ENCODE peak calls at places on chromosomes 7 and 10, in four cellular contexts. W is astrocyte, P is cardiac fibroblast, J is lung. U is an unnamed sample.
A peak's percentile ranks its signal among the peaks of the same experiment; 100 is the strongest.

GRCh38 chr7:37448637-37449331 is at the start of gene ELMO1:
- DNase-seq in J (peak; percentile 76), W (peak; percentile 10), P (peak; percentile 47), U (peak; percentile 78)

GRCh38 chr7:33719059-33719581 is 186.2 kb upstream of the BMPER start:
- DNase-seq in P (peak; percentile 17), J (no peak), W (no peak), U (no peak)

GRCh38 chr10:51073461-51074237 is 638 bp upstream of the PRKG1 start:
- DNase-seq in W (peak; percentile 5), J (peak; percentile 34), P (peak; percentile 26), U (peak; percentile 26)

GRCh38 chr7:137949416-137950262 is 52.2 kb downstream of the CREB3L2 start:
- DNase-seq in P (no peak), J (no peak), W (no peak), U (no peak)

GRCh38 chr10:67808706-67809105 is 29.3 kb downstream of the DNAJC12 start:
- DNase-seq in W (no peak), P (no peak), J (no peak), U (no peak)

GRCh38 chr7:8433477-8434289 is at the start of gene NXPH1:
- DNase-seq in P (no peak), W (no peak), J (no peak), U (peak; percentile 72)

GRCh38 chr10:109735776-109736175 is 187.5 kb downstream of the XPNPEP1 start:
- DNase-seq in J (no peak), W (no peak), P (no peak), U (no peak)

GRCh38 chr7:90768301-90768700 is 172.2 kb downstream of the CDK14 start:
- DNase-seq in J (no peak), W (no peak), P (no peak), U (no peak)

GRCh38 chr7:127189885-127190284 is 62.9 kb downstream of the GRM8 start:
- DNase-seq in J (no peak), P (no peak), W (no peak), U (peak; percentile 21)

GRCh38 chr7:82317257-82317721 is 126.3 kb downstream of the CACNA2D1 start:
- DNase-seq in P (no peak), J (no peak), W (no peak), U (no peak)

GRCh38 chr10:43712821-43713584 is 64.3 kb upstream of the ZNF32 start:
- DNase-seq in P (no peak), J (no peak), W (no peak), U (no peak)

GRCh38 chr7:104903044-104903443 is 111.0 kb upstream of the KMT2E start:
- DNase-seq in J (no peak), P (peak; percentile 36), W (no peak), U (no peak)

GRCh38 chr10:78382047-78382446 is 348.4 kb downstream of the RPS24 start:
- DNase-seq in J (no peak), P (no peak), W (no peak), U (no peak)

GRCh38 chr10:78378192-78378591 is 344.5 kb downstream of the RPS24 start:
- DNase-seq in J (no peak), P (no peak), W (no peak), U (no peak)

GRCh38 chr10:78382776-78383175 is 349.1 kb downstream of the RPS24 start:
- DNase-seq in W (no peak), P (no peak), J (no peak), U (no peak)

GRCh38 chr10:78383378-78383777 is 349.7 kb downstream of the RPS24 start:
- DNase-seq in W (no peak), P (no peak), J (no peak), U (no peak)

GRCh38 chr10:78381072-78381471 is 347.4 kb downstream of the RPS24 start:
- DNase-seq in P (peak; percentile 1), J (no peak), W (no peak), U (peak; percentile 52)
- TF ChIP-seq CTCF in P (peak; percentile 44), J (no peak), W (peak; percentile 13), U (peak; percentile 71)

GRCh38 chr7:29127527-29127926 is 18.8 kb downstream of the CPVL start:
- DNase-seq in W (no peak), P (no peak), J (no peak), U (no peak)

GRCh38 chr7:29126804-29127203 is 19.5 kb downstream of the CPVL start:
- DNase-seq in W (no peak), J (no peak), P (no peak), U (no peak)

GRCh38 chr7:29132980-29133379 is 13.4 kb downstream of the CPVL start:
- DNase-seq in P (no peak), J (no peak), W (no peak), U (no peak)

GRCh38 chr7:29135851-29136250 is 10.5 kb downstream of the CPVL start:
- DNase-seq in P (no peak), J (no peak), W (no peak), U (no peak)

DNA sequence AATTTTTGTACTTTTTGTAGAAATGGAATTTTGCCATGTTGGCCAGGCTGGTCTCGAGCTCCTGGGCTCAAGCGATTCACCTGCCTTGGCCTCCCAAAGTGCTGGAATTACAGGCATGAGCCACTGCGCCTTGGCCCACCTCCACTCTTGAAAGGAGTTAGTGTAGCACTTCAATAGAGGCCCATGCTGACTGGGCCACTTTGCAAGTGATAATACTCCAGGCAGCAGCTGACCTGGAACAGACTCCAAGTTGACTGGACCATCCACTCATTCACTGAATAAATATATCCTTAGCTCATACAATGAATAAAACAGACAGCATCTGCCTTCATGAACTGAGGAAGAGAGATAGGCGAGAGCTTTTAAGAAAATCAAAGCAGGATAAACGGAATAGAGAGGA is 14.7 kb downstream of the CPVL start:
- DNase-seq in P (no peak), W (no peak), J (no peak), U (no peak)
- TF ChIP-seq CTCF in P (no peak), W (no peak), J (no peak), U (no peak)

DNA sequence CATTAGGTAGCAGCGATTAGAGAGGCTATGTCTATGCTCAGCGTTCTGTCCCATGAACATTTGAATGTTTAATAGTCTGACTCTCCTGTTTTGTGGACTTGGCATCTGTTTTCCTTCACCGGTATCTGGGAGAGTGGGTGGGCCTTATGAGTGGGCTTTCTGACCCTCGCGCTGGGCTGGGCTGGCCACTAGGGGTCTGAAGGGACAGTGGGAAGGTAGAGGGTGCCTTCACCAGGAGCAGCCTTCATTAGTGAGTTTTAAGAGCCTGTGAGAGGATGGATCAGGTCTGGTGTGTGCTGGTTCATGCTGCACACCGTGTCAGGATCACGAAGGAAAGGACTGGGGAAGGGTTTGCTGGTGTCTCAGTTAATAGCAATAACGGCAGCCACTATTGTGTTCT is 33.4 kb downstream of the DCLRE1A start:
- DNase-seq in W (no peak), J (no peak), P (no peak), U (peak; percentile 49)
- TF ChIP-seq CTCF in W (no peak), J (no peak), P (no peak), U (peak; percentile 22)

GRCh38 chr7:55458351-55458750 is 93.2 kb downstream of the LANCL2 start:
- DNase-seq in J (no peak), W (no peak), P (no peak), U (no peak)
- TF ChIP-seq CTCF in J (no peak), W (no peak), P (no peak), U (no peak)

DNA sequence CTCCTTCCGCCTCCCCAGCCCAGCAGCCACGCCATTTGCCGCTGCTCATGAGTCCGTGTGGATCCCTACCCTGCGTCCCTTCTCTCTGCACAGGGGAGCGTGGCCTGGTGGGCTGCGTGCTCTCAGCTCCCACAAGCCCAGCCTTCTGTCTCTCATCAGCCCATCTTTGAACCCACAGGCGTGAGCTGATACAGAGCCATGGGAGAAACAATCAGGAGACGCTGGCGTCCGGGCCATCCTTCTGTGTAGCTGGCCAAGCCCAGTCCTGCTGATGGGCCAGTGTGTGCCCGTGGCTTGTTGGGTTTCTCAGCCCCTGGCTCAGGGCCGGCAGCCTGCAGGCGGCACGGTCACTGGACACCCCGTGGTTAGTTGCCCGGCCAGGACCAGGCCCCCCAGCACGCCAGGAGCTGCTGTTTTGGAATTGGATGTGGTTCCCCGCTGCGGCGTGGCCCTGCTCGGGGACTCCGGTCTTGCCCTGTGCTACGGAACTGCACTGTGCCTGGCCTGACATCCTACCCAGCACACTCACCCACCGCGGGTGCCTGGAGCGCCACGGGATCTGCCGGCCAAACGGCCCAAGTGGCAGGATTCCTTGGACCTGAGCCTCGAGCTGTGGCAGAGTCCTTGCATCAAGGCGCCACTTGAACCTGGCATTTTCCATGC is 88.9 kb downstream of the ELFN1 start:
- DNase-seq in W (no peak), P (no peak), J (no peak), U (no peak)
- TF ChIP-seq CTCF in W (no peak), P (no peak), J (no peak), U (no peak)